ENCODE peak calls at places on chromosomes 6 and 20, in five cellular contexts. One of them, this sample, is unnamed.

GRCh38 chr20:51597389-51598231 is 55.1 kb upstream of the NFATC2 start:
- DNase-seq in mammary epithelial cell: no peak
- DNase-seq in CD4-positive, CD25-positive, alpha-beta regulatory T cell: no peak
- DNase-seq in tibial nerve: no peak
- DNase-seq in neuronal stem cell: no peak
- DNase-seq in this sample: peak; percentile 63

GRCh38 chr6:97644353-97644752 is 361.3 kb upstream of the MMS22L start:
- DNase-seq in mammary epithelial cell: no peak
- DNase-seq in CD4-positive, CD25-positive, alpha-beta regulatory T cell: no peak
- DNase-seq in tibial nerve: no peak
- DNase-seq in neuronal stem cell: no peak
- DNase-seq in this sample: no peak

GRCh38 chr20:37907677-37908397 is 4.9 kb downstream of the VSTM2L start:
- DNase-seq in mammary epithelial cell: peak; percentile 46
- DNase-seq in CD4-positive, CD25-positive, alpha-beta regulatory T cell: no peak
- DNase-seq in tibial nerve: no peak
- DNase-seq in neuronal stem cell: no peak
- DNase-seq in this sample: no peak

GRCh38 chr6:10769419-10769818 is 21.8 kb downstream of the TMEM14B start:
- DNase-seq in mammary epithelial cell: no peak
- DNase-seq in CD4-positive, CD25-positive, alpha-beta regulatory T cell: no peak
- DNase-seq in tibial nerve: no peak
- DNase-seq in neuronal stem cell: no peak
- DNase-seq in this sample: no peak

GRCh38 chr20:32798046-32798985 is 21.4 kb upstream of the MAPRE1 start:
- DNase-seq in mammary epithelial cell: no peak
- DNase-seq in CD4-positive, CD25-positive, alpha-beta regulatory T cell: no peak
- DNase-seq in tibial nerve: no peak
- DNase-seq in neuronal stem cell: no peak
- DNase-seq in this sample: no peak

GRCh38 chr6:89689732-89690131 is 51.2 kb upstream of the LYRM2 start:
- DNase-seq in mammary epithelial cell: no peak
- DNase-seq in CD4-positive, CD25-positive, alpha-beta regulatory T cell: no peak
- DNase-seq in tibial nerve: no peak
- DNase-seq in neuronal stem cell: no peak
- DNase-seq in this sample: peak; percentile 30

GRCh38 chr20:12829121-12829520 is 179.7 kb upstream of the SPTLC3 start:
- DNase-seq in mammary epithelial cell: no peak
- DNase-seq in CD4-positive, CD25-positive, alpha-beta regulatory T cell: no peak
- DNase-seq in tibial nerve: no peak
- DNase-seq in neuronal stem cell: no peak
- DNase-seq in this sample: no peak

GRCh38 chr6:168496932-168497331 is 55.9 kb downstream of the SMOC2 start:
- DNase-seq in mammary epithelial cell: no peak
- DNase-seq in CD4-positive, CD25-positive, alpha-beta regulatory T cell: no peak
- DNase-seq in tibial nerve: no peak
- DNase-seq in neuronal stem cell: no peak
- DNase-seq in this sample: no peak

GRCh38 chr20:36800410-36800809 is 26.8 kb upstream of the DSN1 start:
- DNase-seq in mammary epithelial cell: no peak
- DNase-seq in CD4-positive, CD25-positive, alpha-beta regulatory T cell: no peak
- DNase-seq in tibial nerve: no peak
- DNase-seq in neuronal stem cell: no peak
- DNase-seq in this sample: no peak

GRCh38 chr20:48725589-48725991 is 102.2 kb downstream of the PREX1 start:
- DNase-seq in mammary epithelial cell: no peak
- DNase-seq in CD4-positive, CD25-positive, alpha-beta regulatory T cell: no peak
- DNase-seq in tibial nerve: no peak
- DNase-seq in neuronal stem cell: no peak
- DNase-seq in this sample: no peak

GRCh38 chr6:135323202-135323668 is 142.1 kb downstream of the MYB start:
- DNase-seq in mammary epithelial cell: no peak
- DNase-seq in CD4-positive, CD25-positive, alpha-beta regulatory T cell: no peak
- DNase-seq in tibial nerve: no peak
- DNase-seq in neuronal stem cell: no peak
- DNase-seq in this sample: no peak

GRCh38 chr20:17969884-17970409 is 1.1 kb downstream of the MGME1 start:
- DNase-seq in mammary epithelial cell: peak; percentile 55
- DNase-seq in CD4-positive, CD25-positive, alpha-beta regulatory T cell: peak; percentile 37
- DNase-seq in tibial nerve: no peak
- DNase-seq in neuronal stem cell: no peak
- DNase-seq in this sample: peak; percentile 38

GRCh38 chr6:36848658-36849441 is 9.6 kb upstream of the CPNE5 start:
- DNase-seq in mammary epithelial cell: peak; percentile 27
- DNase-seq in CD4-positive, CD25-positive, alpha-beta regulatory T cell: no peak
- DNase-seq in tibial nerve: no peak
- DNase-seq in neuronal stem cell: peak; percentile 77
- DNase-seq in this sample: peak; percentile 61

GRCh38 chr6:31265926-31266325 is 6.0 kb downstream of the HLA-C start:
- DNase-seq in mammary epithelial cell: no peak
- DNase-seq in CD4-positive, CD25-positive, alpha-beta regulatory T cell: no peak
- DNase-seq in tibial nerve: no peak
- DNase-seq in neuronal stem cell: no peak
- DNase-seq in this sample: no peak

GRCh38 chr20:46710149-46710913 is 882 bp downstream of the SLC2A10 start:
- DNase-seq in mammary epithelial cell: no peak
- DNase-seq in CD4-positive, CD25-positive, alpha-beta regulatory T cell: no peak
- DNase-seq in tibial nerve: no peak
- DNase-seq in neuronal stem cell: no peak
- DNase-seq in this sample: no peak

GRCh38 chr6:42970859-42971612 is 7.9 kb downstream of the PEX6 start:
- DNase-seq in mammary epithelial cell: no peak
- DNase-seq in CD4-positive, CD25-positive, alpha-beta regulatory T cell: no peak
- DNase-seq in tibial nerve: no peak
- DNase-seq in neuronal stem cell: no peak
- DNase-seq in this sample: no peak

GRCh38 chr6:161486326-161486725 is 212.5 kb upstream of the AGPAT4 start:
- DNase-seq in mammary epithelial cell: peak; percentile 88
- DNase-seq in CD4-positive, CD25-positive, alpha-beta regulatory T cell: no peak
- DNase-seq in tibial nerve: no peak
- DNase-seq in neuronal stem cell: no peak
- DNase-seq in this sample: no peak

GRCh38 chr6:26054937-26055669 is 32.1 kb upstream of the HFE start:
- DNase-seq in mammary epithelial cell: peak; percentile 92
- DNase-seq in CD4-positive, CD25-positive, alpha-beta regulatory T cell: peak; percentile 93
- DNase-seq in tibial nerve: peak; percentile 79
- DNase-seq in neuronal stem cell: peak; percentile 80
- DNase-seq in this sample: peak; percentile 92

GRCh38 chr20:57995381-57995977 is 233.0 kb downstream of the ANKRD60 start:
- DNase-seq in mammary epithelial cell: no peak
- DNase-seq in CD4-positive, CD25-positive, alpha-beta regulatory T cell: no peak
- DNase-seq in tibial nerve: no peak
- DNase-seq in neuronal stem cell: no peak
- DNase-seq in this sample: no peak

GRCh38 chr6:24522090-24522820 is 27.5 kb downstream of the ALDH5A1 start:
- DNase-seq in mammary epithelial cell: peak; percentile 5
- DNase-seq in CD4-positive, CD25-positive, alpha-beta regulatory T cell: no peak
- DNase-seq in tibial nerve: no peak
- DNase-seq in neuronal stem cell: no peak
- DNase-seq in this sample: no peak

GRCh38 chr20:61121661-61122060 is 130.4 kb upstream of the CDH4 start:
- DNase-seq in mammary epithelial cell: no peak
- DNase-seq in CD4-positive, CD25-positive, alpha-beta regulatory T cell: no peak
- DNase-seq in tibial nerve: no peak
- DNase-seq in neuronal stem cell: no peak
- DNase-seq in this sample: no peak

GRCh38 chr20:48624315-48625020 is 203.3 kb downstream of the PREX1 start:
- DNase-seq in mammary epithelial cell: no peak
- DNase-seq in CD4-positive, CD25-positive, alpha-beta regulatory T cell: no peak
- DNase-seq in tibial nerve: no peak
- DNase-seq in neuronal stem cell: no peak
- DNase-seq in this sample: no peak

GRCh38 chr6:157726892-157727628 is 96.0 kb upstream of the SNX9 start:
- DNase-seq in mammary epithelial cell: no peak
- DNase-seq in CD4-positive, CD25-positive, alpha-beta regulatory T cell: no peak
- DNase-seq in tibial nerve: peak; percentile 57
- DNase-seq in neuronal stem cell: no peak
- DNase-seq in this sample: no peak

GRCh38 chr20:23143098-23143497 is 57.0 kb upstream of the CD93 start:
- DNase-seq in mammary epithelial cell: peak; percentile 76
- DNase-seq in CD4-positive, CD25-positive, alpha-beta regulatory T cell: no peak
- DNase-seq in tibial nerve: no peak
- DNase-seq in neuronal stem cell: no peak
- DNase-seq in this sample: no peak

GRCh38 chr6:11209941-11210340 is 22.5 kb downstream of the NEDD9 start:
- DNase-seq in mammary epithelial cell: peak; percentile 74
- DNase-seq in CD4-positive, CD25-positive, alpha-beta regulatory T cell: no peak
- DNase-seq in tibial nerve: no peak
- DNase-seq in neuronal stem cell: no peak
- DNase-seq in this sample: no peak

GRCh38 chr6:16719488-16719887 is 41.8 kb downstream of the ATXN1 start:
- DNase-seq in mammary epithelial cell: no peak
- DNase-seq in CD4-positive, CD25-positive, alpha-beta regulatory T cell: no peak
- DNase-seq in tibial nerve: no peak
- DNase-seq in neuronal stem cell: no peak
- DNase-seq in this sample: no peak

GRCh38 chr6:41332842-41333736 is 2.3 kb upstream of the NCR2 start:
- DNase-seq in mammary epithelial cell: no peak
- DNase-seq in CD4-positive, CD25-positive, alpha-beta regulatory T cell: no peak
- DNase-seq in tibial nerve: no peak
- DNase-seq in neuronal stem cell: no peak
- DNase-seq in this sample: no peak
- H3K4me1 ChIP-seq in mammary epithelial cell: no peaks in the 10 kb centered on the region
- H3K4me1 ChIP-seq in CD4-positive, CD25-positive, alpha-beta regulatory T cell: peaks cover 21% of the 10 kb centered on the region
- H3K4me1 ChIP-seq in tibial nerve: no peaks in the 10 kb centered on the region
- H3K4me1 ChIP-seq in neuronal stem cell: peaks cover 2% of the 10 kb centered on the region
- H3K4me1 ChIP-seq in this sample: no peaks in the 10 kb centered on the region

GRCh38 chr20:3614509-3614908 is 48.7 kb downstream of the GFRA4 start:
- DNase-seq in mammary epithelial cell: no peak
- DNase-seq in CD4-positive, CD25-positive, alpha-beta regulatory T cell: no peak
- DNase-seq in tibial nerve: no peak
- DNase-seq in neuronal stem cell: no peak
- DNase-seq in this sample: no peak
- H3K4me1 ChIP-seq in mammary epithelial cell: peaks cover 10% of the 10 kb centered on the region
- H3K4me1 ChIP-seq in CD4-positive, CD25-positive, alpha-beta regulatory T cell: no peaks in the 10 kb centered on the region
- H3K4me1 ChIP-seq in tibial nerve: no peaks in the 10 kb centered on the region
- H3K4me1 ChIP-seq in neuronal stem cell: peaks cover 9% of the 10 kb centered on the region
- H3K4me1 ChIP-seq in this sample: no peaks in the 10 kb centered on the region

GRCh38 chr20:63739129-63740069 is at the start of gene SLC2A4RG:
- DNase-seq in mammary epithelial cell: peak; percentile 63
- DNase-seq in CD4-positive, CD25-positive, alpha-beta regulatory T cell: peak; percentile 66
- DNase-seq in tibial nerve: peak; percentile 69
- DNase-seq in neuronal stem cell: peak; percentile 79
- DNase-seq in this sample: peak; percentile 80
- H3K4me1 ChIP-seq in mammary epithelial cell: peaks cover 37% of the 10 kb centered on the region
- H3K4me1 ChIP-seq in CD4-positive, CD25-positive, alpha-beta regulatory T cell: peaks cover 52% of the 10 kb centered on the region
- H3K4me1 ChIP-seq in tibial nerve: peaks cover 39% of the 10 kb centered on the region
- H3K4me1 ChIP-seq in neuronal stem cell: peaks cover 20% of the 10 kb centered on the region
- H3K4me1 ChIP-seq in this sample: peaks cover 9% of the 10 kb centered on the region

GRCh38 chr20:35060168-35060567 is 32.4 kb downstream of the TRPC4AP start:
- DNase-seq in mammary epithelial cell: no peak
- DNase-seq in CD4-positive, CD25-positive, alpha-beta regulatory T cell: no peak
- DNase-seq in tibial nerve: no peak
- DNase-seq in neuronal stem cell: no peak
- DNase-seq in this sample: no peak

GRCh38 chr20:35059110-35059509 is 33.5 kb downstream of the TRPC4AP start:
- DNase-seq in mammary epithelial cell: no peak
- DNase-seq in CD4-positive, CD25-positive, alpha-beta regulatory T cell: no peak
- DNase-seq in tibial nerve: no peak
- DNase-seq in neuronal stem cell: no peak
- DNase-seq in this sample: no peak

GRCh38 chr20:35059612-35060011 is 33.0 kb downstream of the TRPC4AP start:
- DNase-seq in mammary epithelial cell: no peak
- DNase-seq in CD4-positive, CD25-positive, alpha-beta regulatory T cell: no peak
- DNase-seq in tibial nerve: no peak
- DNase-seq in neuronal stem cell: no peak
- DNase-seq in this sample: no peak

GRCh38 chr20:35066194-35066593 is 26.4 kb downstream of the TRPC4AP start:
- DNase-seq in mammary epithelial cell: no peak
- DNase-seq in CD4-positive, CD25-positive, alpha-beta regulatory T cell: no peak
- DNase-seq in tibial nerve: no peak
- DNase-seq in neuronal stem cell: no peak
- DNase-seq in this sample: no peak

DNA sequence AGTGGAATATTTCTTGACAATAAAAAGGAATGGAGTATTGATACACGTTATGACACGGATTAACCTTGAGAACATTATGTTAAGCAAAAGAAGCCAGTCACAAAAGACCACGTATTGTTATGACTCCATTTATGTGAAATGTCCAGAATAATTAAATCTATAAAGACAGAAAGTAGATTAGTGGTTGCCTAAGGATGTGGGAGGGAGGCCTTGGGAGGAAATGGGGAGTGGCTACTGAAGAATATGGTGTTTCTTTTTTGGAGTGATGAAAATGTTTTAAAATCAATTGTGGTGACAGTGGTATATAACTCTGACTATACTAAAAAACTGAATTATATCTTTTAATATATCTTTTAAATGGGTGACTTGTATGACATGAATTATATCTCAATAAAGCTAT is 30.1 kb downstream of the TRPC4AP start:
- DNase-seq in mammary epithelial cell: no peak
- DNase-seq in CD4-positive, CD25-positive, alpha-beta regulatory T cell: no peak
- DNase-seq in tibial nerve: no peak
- DNase-seq in neuronal stem cell: no peak
- DNase-seq in this sample: peak; percentile 20
- H3K4me1 ChIP-seq in mammary epithelial cell: no peaks in the 10 kb centered on the region
- H3K4me1 ChIP-seq in CD4-positive, CD25-positive, alpha-beta regulatory T cell: peaks cover 15% of the 10 kb centered on the region
- H3K4me1 ChIP-seq in tibial nerve: no peaks in the 10 kb centered on the region
- H3K4me1 ChIP-seq in neuronal stem cell: peaks cover 2% of the 10 kb centered on the region
- H3K4me1 ChIP-seq in this sample: peaks cover 12% of the 10 kb centered on the region